ENCODE peak calls at places on chromosomes 13 and 19, in nine cellular contexts. Q, M, D, F, L, Y, O, S and Z are unnamed samples.

GRCh38 chr13:99959538-99960230 is 11.9 kb downstream of the ZIC5 start:
- DNase-seq in Q (no peak), M (peak), D (no peak), F (peak), L (no peak), Y (no peak), O (no peak), S (no peak), Z (peak)

GRCh38 chr13:41127746-41128145 is 4.9 kb downstream of the KBTBD6 start:
- DNase-seq in Q (no peak), M (no peak), D (no peak), F (no peak), L (no peak), Y (no peak), O (no peak), S (peak), Z (no peak)

GRCh38 chr13:67131393-67131792 is 98.7 kb downstream of the PCDH9 start:
- DNase-seq in Q (no peak), M (no peak), D (no peak), F (no peak), L (no peak), Y (no peak), O (no peak), S (no peak), Z (no peak)

GRCh38 chr19:7476241-7476640 is 12.6 kb downstream of the PEX11G start:
- DNase-seq in Q (no peak), M (no peak), D (no peak), F (no peak), L (no peak), Y (no peak), O (no peak), S (no peak), Z (no peak)

GRCh38 chr13:106535552-106536243 is at the start of gene EFNB2:
- DNase-seq in Q (no peak), M (peak), D (peak), F (peak), L (peak), Y (peak), O (peak), S (peak), Z (peak)

GRCh38 chr19:3506384-3507340 is 551 bp downstream of the FZR1 start:
- DNase-seq in Q (no peak), M (peak), D (no peak), F (no peak), L (no peak), Y (peak), O (peak), S (no peak), Z (peak)

GRCh38 chr19:1943661-1944087 is 2.7 kb downstream of the CSNK1G2 start:
- DNase-seq in Q (no peak), M (no peak), D (no peak), F (no peak), L (no peak), Y (no peak), O (no peak), S (no peak), Z (peak)

GRCh38 chr13:82330499-82330898 is 1551.8 kb downstream of the SLITRK1 start:
- DNase-seq in Q (no peak), M (no peak), D (no peak), F (no peak), L (no peak), Y (no peak), O (no peak), S (no peak), Z (no peak)

GRCh38 chr19:47172666-47173455 is 42.2 kb downstream of the SAE1 start:
- DNase-seq in Q (no peak), M (no peak), D (no peak), F (no peak), L (no peak), Y (no peak), O (no peak), S (no peak), Z (no peak)

GRCh38 chr13:95497307-95497943 is 55.1 kb upstream of the CLDN10 start:
- DNase-seq in Q (no peak), M (no peak), D (no peak), F (no peak), L (no peak), Y (no peak), O (no peak), S (no peak), Z (no peak)

GRCh38 chr13:53276265-53276664 is 247.7 kb downstream of the OLFM4 start:
- DNase-seq in Q (no peak), M (no peak), D (no peak), F (no peak), L (no peak), Y (no peak), O (no peak), S (no peak), Z (no peak)

GRCh38 chr19:46614114-46614701 is 10.7 kb downstream of the PTGIR start:
- DNase-seq in Q (peak), M (peak), D (no peak), F (peak), L (peak), Y (peak), O (no peak), S (peak), Z (peak)

GRCh38 chr13:76523740-76524382 is 362.3 kb downstream of the KCTD12 start:
- DNase-seq in Q (no peak), M (no peak), D (no peak), F (no peak), L (no peak), Y (no peak), O (no peak), S (peak), Z (no peak)

GRCh38 chr19:18541992-18542935 is 1.1 kb downstream of the FKBP8 start:
- DNase-seq in Q (no peak), M (peak), D (no peak), F (no peak), L (no peak), Y (no peak), O (no peak), S (no peak), Z (no peak)

GRCh38 chr19:17332677-17333581 is 1.7 kb downstream of the ANO8 start:
- DNase-seq in Q (peak), M (peak), D (no peak), F (peak), L (peak), Y (no peak), O (no peak), S (peak), Z (no peak)

GRCh38 chr19:13286195-13286985 is 136.2 kb downstream of the IER2 start:
- DNase-seq in Q (no peak), M (no peak), D (no peak), F (no peak), L (no peak), Y (no peak), O (no peak), S (no peak), Z (no peak)

GRCh38 chr19:48506138-48506733 is 5.4 kb downstream of the LMTK3 start:
- DNase-seq in Q (no peak), M (peak), D (no peak), F (no peak), L (peak), Y (peak), O (no peak), S (peak), Z (peak)

GRCh38 chr13:97043302-97043701 is 49.0 kb upstream of the OXGR1 start:
- DNase-seq in Q (peak), M (no peak), D (no peak), F (no peak), L (no peak), Y (no peak), O (no peak), S (peak), Z (no peak)

GRCh38 chr19:56661248-56661647 is 10.3 kb downstream of the ZNF835 start:
- DNase-seq in Q (no peak), M (no peak), D (no peak), F (no peak), L (no peak), Y (no peak), O (no peak), S (no peak), Z (no peak)

GRCh38 chr13:27264648-27265047 is 6.0 kb upstream of the RASL11A start:
- DNase-seq in Q (no peak), M (no peak), D (no peak), F (no peak), L (no peak), Y (no peak), O (no peak), S (no peak), Z (no peak)

GRCh38 chr13:28173793-28174192 is 35.4 kb downstream of the PAN3 start:
- DNase-seq in Q (no peak), M (no peak), D (no peak), F (no peak), L (peak), Y (no peak), O (no peak), S (peak), Z (no peak)

GRCh38 chr19:46976845-46977320 is 42.8 kb upstream of the NPAS1 start:
- DNase-seq in Q (no peak), M (no peak), D (no peak), F (peak), L (no peak), Y (no peak), O (no peak), S (peak), Z (no peak)

GRCh38 chr19:39264306-39265290 is 3.6 kb upstream of the IFNL2 start:
- DNase-seq in Q (no peak), M (no peak), D (no peak), F (peak), L (no peak), Y (no peak), O (no peak), S (no peak), Z (no peak)

GRCh38 chr19:10428996-10429381 is 8.7 kb downstream of the PDE4A start:
- DNase-seq in Q (no peak), M (no peak), D (no peak), F (no peak), L (no peak), Y (no peak), O (no peak), S (no peak), Z (no peak)

GRCh38 chr13:96710166-96710866 is 284.0 kb downstream of the OXGR1 start:
- DNase-seq in Q (no peak), M (no peak), D (no peak), F (peak), L (no peak), Y (no peak), O (no peak), S (peak), Z (no peak)

GRCh38 chr13:106133025-106133424 is 402.4 kb downstream of the EFNB2 start:
- DNase-seq in Q (no peak), M (no peak), D (peak), F (no peak), L (peak), Y (no peak), O (no peak), S (peak), Z (no peak)

GRCh38 chr13:99198630-99199029 is 2.0 kb upstream of the UBAC2 start:
- DNase-seq in Q (no peak), M (no peak), D (no peak), F (no peak), L (peak), Y (no peak), O (no peak), S (no peak), Z (no peak)

GRCh38 chr13:74575729-74576125 is 441.5 kb upstream of the KLF12 start:
- DNase-seq in Q (no peak), M (peak), D (no peak), F (peak), L (no peak), Y (peak), O (no peak), S (peak), Z (peak)

GRCh38 chr19:15623711-15624318 is 8.8 kb downstream of the CYP4F8 start:
- DNase-seq in Q (no peak), M (no peak), D (no peak), F (peak), L (no peak), Y (no peak), O (no peak), S (no peak), Z (peak)